ENCODE peak calls at places on chromosome 15, in ten cellular contexts. T is GM23248, C is neural progenitor cell, G is astrocyte, Z is GM12878, W is mammary epithelial cell, B is SK-N-SH, P is OCI-LY7, I is GM23338, Y is IMR-90. H is an unnamed sample. For H3K36me3, the result is how much of the 10 kb centered on the place peaks cover.

GRCh38 chr15:100863406-100864198 is 16.0 kb upstream of the ALDH1A3 start:
- DNase-seq in T (peak), C (no peak), G (peak), Z (no peak), W (no peak), B (no peak), P (no peak), I (no peak), Y (peak), H (no peak)

GRCh38 chr15:50426428-50426827 is 2.2 kb downstream of the USP8 start:
- DNase-seq in T (no peak), C (no peak), G (no peak), Z (no peak), W (no peak), B (no peak), P (no peak), I (no peak), Y (no peak), H (no peak)

GRCh38 chr15:41558400-41559238 is at the start of gene TYRO3:
- DNase-seq in T (peak), C (peak), G (no peak), Z (no peak), W (peak), B (peak), P (peak), I (peak), Y (no peak), H (peak)

GRCh38 chr15:68277131-68277604 is 377 bp upstream of the FEM1B start:
- DNase-seq in T (peak), C (peak), G (peak), Z (no peak), W (no peak), B (peak), P (no peak), I (peak), Y (peak), H (peak)

GRCh38 chr15:49366496-49366895 is 56.5 kb upstream of the FGF7 start:
- DNase-seq in T (no peak), C (no peak), G (no peak), Z (no peak), W (no peak), B (no peak), P (no peak), I (no peak), Y (no peak), H (no peak)

GRCh38 chr15:35648941-35649340 is 103.0 kb upstream of the DPH6 start:
- DNase-seq in T (no peak), C (no peak), G (no peak), Z (no peak), W (no peak), B (no peak), P (no peak), I (no peak), Y (no peak), H (no peak)

GRCh38 chr15:63244399-63244798 is 33.0 kb upstream of the APH1B start:
- DNase-seq in T (peak), C (no peak), G (peak), Z (no peak), W (peak), B (no peak), P (no peak), I (no peak), Y (no peak), H (no peak)

GRCh38 chr15:57500979-57501576 is 90.6 kb upstream of the MYZAP start:
- DNase-seq in T (peak), C (no peak), G (peak), Z (no peak), W (no peak), B (no peak), P (no peak), I (no peak), Y (no peak), H (no peak)

GRCh38 chr15:66472176-66472999 is 25.2 kb downstream of the SNAPC5 start:
- DNase-seq in T (peak), C (no peak), G (peak), Z (peak), W (no peak), B (no peak), P (no peak), I (no peak), Y (peak), H (no peak)

GRCh38 chr15:26082833-26083174 is 219.7 kb upstream of the ATP10A start:
- DNase-seq in T (no peak), C (no peak), G (peak), Z (no peak), W (no peak), B (no peak), P (no peak), I (no peak), Y (no peak), H (no peak)
- H2AFZ ChIP-seq in T (peak), C (peak), G (peak), Z (no peak), W (peak), B (peak), P (peak), I (peak), Y (peak), H (peak)

GRCh38 chr15:71747128-71748083 is 62.9 kb upstream of the NR2E3 start:
- DNase-seq in T (peak), C (no peak), G (peak), Z (no peak), W (peak), B (no peak), P (no peak), I (no peak), Y (peak), H (peak)

GRCh38 chr15:71748327-71748726 is 62.0 kb upstream of the NR2E3 start:
- DNase-seq in T (peak), C (no peak), G (peak), Z (no peak), W (peak), B (no peak), P (no peak), I (no peak), Y (peak), H (no peak)

GRCh38 chr15:71746719-71747118 is 63.6 kb upstream of the NR2E3 start:
- DNase-seq in T (no peak), C (no peak), G (no peak), Z (no peak), W (no peak), B (no peak), P (no peak), I (peak), Y (no peak), H (no peak)

GRCh38 chr15:71752085-71752484 is 58.3 kb upstream of the NR2E3 start:
- DNase-seq in T (peak), C (no peak), G (no peak), Z (no peak), W (no peak), B (no peak), P (no peak), I (no peak), Y (no peak), H (no peak)

DNA sequence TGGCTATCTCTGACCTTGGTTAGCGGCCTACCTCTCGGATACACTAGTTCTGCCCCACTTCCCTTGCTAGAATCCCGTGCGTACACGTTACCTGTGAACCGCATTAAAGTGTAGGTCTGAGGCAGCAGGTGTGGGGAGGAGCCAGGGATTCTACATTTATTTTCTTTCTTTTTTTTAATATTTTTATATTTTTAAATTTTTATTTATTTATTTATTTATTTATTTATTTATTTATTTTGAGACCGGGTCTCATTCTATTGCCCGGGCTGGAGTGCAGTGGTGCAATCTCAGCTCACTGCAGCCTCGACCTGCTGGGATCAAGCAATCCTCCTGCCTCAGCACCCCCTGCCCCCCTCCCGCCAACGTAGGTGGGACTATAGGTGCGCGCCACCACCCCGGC is 60.9 kb upstream of the NR2E3 start:
- DNase-seq in T (no peak), C (no peak), G (no peak), Z (no peak), W (no peak), B (no peak), P (no peak), I (no peak), Y (no peak), H (no peak)
- H3K4me2 ChIP-seq in T (no peak), C (no peak), G (no peak), Z (no peak), W (no peak), B (no peak), P (no peak), I (no peak), Y (no peak), H (no peak)

DNA sequence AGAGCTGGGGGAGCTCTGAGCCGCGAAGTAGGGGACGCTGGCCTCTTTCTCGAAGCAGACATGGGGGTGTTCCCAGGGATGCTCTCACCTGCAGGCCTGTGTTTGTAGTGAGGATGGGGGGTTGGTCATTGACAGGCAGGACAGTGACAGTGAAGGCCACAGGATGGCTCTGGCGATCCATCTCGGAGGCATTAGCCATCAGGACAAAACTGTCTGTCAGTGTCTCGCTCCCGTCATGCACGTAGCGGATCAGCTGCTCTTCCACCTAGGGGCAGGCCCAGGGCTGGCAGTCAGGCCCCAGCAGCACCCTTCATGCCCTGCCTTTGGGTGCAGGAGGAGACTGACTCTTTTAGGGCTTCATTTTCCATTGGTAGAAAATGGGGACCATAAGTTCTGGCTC is 28.0 kb downstream of the CSPG4 start:
- DNase-seq in T (no peak), C (no peak), G (no peak), Z (no peak), W (no peak), B (no peak), P (no peak), I (no peak), Y (no peak), H (no peak)
- H3K36me3 ChIP-seq in T (under half), C (under half), G (under half), Z (under half), W (under half), B (under half), P (under half), I (under half), Y (under half), H (under half)

GRCh38 chr15:88450125-88450798 is 16.9 kb downstream of the MRPL46 start:
- DNase-seq in T (peak), C (peak), G (peak), Z (no peak), W (peak), B (peak), P (peak), I (peak), Y (peak), H (peak)

GRCh38 chr15:88447206-88447605 is 20.0 kb downstream of the MRPL46 start:
- DNase-seq in T (peak), C (no peak), G (no peak), Z (no peak), W (no peak), B (no peak), P (peak), I (no peak), Y (no peak), H (no peak)

GRCh38 chr15:88448991-88449461 is 18.2 kb downstream of the MRPL46 start:
- DNase-seq in T (no peak), C (no peak), G (no peak), Z (no peak), W (no peak), B (peak), P (no peak), I (no peak), Y (no peak), H (no peak)

GRCh38 chr15:88447741-88448140 is 19.4 kb downstream of the MRPL46 start:
- DNase-seq in T (no peak), C (no peak), G (no peak), Z (no peak), W (no peak), B (no peak), P (no peak), I (no peak), Y (no peak), H (no peak)

GRCh38 chr15:88449581-88449980 is 17.6 kb downstream of the MRPL46 start:
- DNase-seq in T (no peak), C (no peak), G (no peak), Z (no peak), W (no peak), B (no peak), P (no peak), I (no peak), Y (no peak), H (no peak)
- H2AFZ ChIP-seq in T (no peak), C (no peak), G (no peak), Z (no peak), W (no peak), B (no peak), P (peak), I (no peak), Y (no peak), H (no peak)

GRCh38 chr15:31235298-31236183 is 91.1 kb upstream of the KLF13 start:
- DNase-seq in T (peak), C (no peak), G (peak), Z (no peak), W (no peak), B (peak), P (peak), I (no peak), Y (no peak), H (peak)

GRCh38 chr15:31237042-31237324 is 89.7 kb upstream of the KLF13 start:
- DNase-seq in T (no peak), C (no peak), G (no peak), Z (no peak), W (no peak), B (no peak), P (peak), I (no peak), Y (no peak), H (no peak)

GRCh38 chr15:31238369-31238768 is 88.3 kb upstream of the KLF13 start:
- DNase-seq in T (no peak), C (no peak), G (no peak), Z (no peak), W (no peak), B (no peak), P (no peak), I (no peak), Y (no peak), H (no peak)

GRCh38 chr15:31236184-31237041 is 90.2 kb upstream of the KLF13 start:
- DNase-seq in T (peak), C (no peak), G (peak), Z (no peak), W (peak), B (peak), P (peak), I (no peak), Y (peak), H (peak)

DNA sequence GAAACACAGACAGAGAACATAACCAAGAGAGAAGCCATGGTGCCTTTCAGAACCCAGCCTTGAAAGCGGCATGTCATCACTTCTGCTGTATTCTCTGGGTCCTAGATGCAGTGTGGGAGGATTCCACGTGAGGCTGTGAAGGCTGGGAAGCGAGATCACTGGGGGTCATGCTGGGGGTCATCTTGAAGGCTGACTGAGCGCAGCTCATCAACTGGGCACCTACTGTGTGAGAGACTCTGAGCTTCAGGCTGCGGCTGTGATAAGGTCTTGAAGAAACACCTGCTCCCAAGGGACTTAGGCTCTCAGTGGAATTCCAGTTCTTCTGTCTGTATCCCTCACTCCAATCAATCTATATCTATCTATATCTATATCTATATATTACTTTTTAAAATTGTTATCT is 91.8 kb upstream of the KLF13 start:
- DNase-seq in T (no peak), C (no peak), G (no peak), Z (no peak), W (no peak), B (no peak), P (no peak), I (no peak), Y (no peak), H (no peak)
- H3K4me2 ChIP-seq in T (no peak), C (no peak), G (no peak), Z (no peak), W (no peak), B (no peak), P (no peak), I (no peak), Y (no peak), H (no peak)

GRCh38 chr15:70056091-70056680 is 41.5 kb downstream of the TLE3 start:
- DNase-seq in T (no peak), C (no peak), G (no peak), Z (no peak), W (no peak), B (no peak), P (no peak), I (no peak), Y (no peak), H (no peak)

GRCh38 chr15:70054884-70055387 is 42.8 kb downstream of the TLE3 start:
- DNase-seq in T (no peak), C (no peak), G (no peak), Z (no peak), W (no peak), B (no peak), P (no peak), I (no peak), Y (no peak), H (no peak)

GRCh38 chr15:70054366-70054765 is 43.4 kb downstream of the TLE3 start:
- DNase-seq in T (no peak), C (no peak), G (no peak), Z (no peak), W (no peak), B (no peak), P (no peak), I (no peak), Y (no peak), H (no peak)

GRCh38 chr15:70053703-70054229 is 44.0 kb downstream of the TLE3 start:
- DNase-seq in T (no peak), C (no peak), G (no peak), Z (no peak), W (no peak), B (no peak), P (no peak), I (no peak), Y (no peak), H (no peak)

GRCh38 chr15:70055601-70056051 is 42.1 kb downstream of the TLE3 start:
- DNase-seq in T (no peak), C (no peak), G (no peak), Z (no peak), W (no peak), B (peak), P (no peak), I (no peak), Y (no peak), H (no peak)
- H3K36me3 ChIP-seq in T (under half), C (under half), G (under half), Z (under half), W (under half), B (under half), P (half or more), I (under half), Y (half or more), H (under half)

DNA sequence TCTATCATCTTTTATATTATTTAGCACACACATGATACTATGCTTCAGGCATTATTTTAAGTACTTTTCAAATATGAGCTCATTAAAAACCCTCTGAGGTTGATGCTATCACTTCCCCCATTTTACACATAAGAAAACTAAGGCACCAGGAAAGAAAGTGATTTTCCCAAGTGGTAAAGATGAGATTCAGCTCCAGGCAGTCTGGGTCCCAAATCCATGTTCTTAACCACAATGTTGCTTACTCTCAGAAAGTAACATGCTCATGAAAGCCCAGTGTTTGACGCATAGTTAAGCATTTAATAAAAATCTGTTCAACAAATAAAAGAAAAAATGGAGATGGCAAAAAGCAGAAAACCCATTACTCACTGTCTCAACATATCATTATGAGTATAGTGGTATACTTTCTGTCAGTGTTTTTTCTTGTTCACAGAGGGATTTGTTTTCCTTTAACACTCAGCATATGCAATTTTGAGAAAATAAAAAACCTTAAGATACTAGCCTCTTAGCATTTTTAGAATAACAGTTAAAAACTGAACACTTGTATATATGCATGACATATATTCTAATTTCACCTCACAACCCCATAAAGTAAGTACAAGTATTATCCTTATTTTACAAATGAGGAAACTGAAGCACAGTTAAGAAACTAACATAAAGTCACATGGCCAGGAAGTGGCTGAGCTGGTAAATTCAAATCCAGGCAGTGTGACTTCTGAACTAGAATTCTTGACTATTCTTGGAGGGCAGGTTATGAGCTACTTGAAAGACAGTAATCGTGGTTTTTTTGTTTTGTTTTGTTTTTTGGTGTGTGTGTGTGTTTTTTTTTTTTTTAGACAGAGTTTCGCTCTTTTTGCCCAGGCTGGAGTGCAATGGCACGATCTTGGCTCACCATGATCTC is 10.4 kb downstream of the PEAK1 start:
- DNase-seq in T (no peak), C (no peak), G (no peak), Z (peak), W (no peak), B (no peak), P (peak), I (no peak), Y (no peak), H (no peak)
- H2AFZ ChIP-seq in T (no peak), C (no peak), G (no peak), Z (no peak), W (no peak), B (no peak), P (no peak), I (no peak), Y (no peak), H (no peak)

GRCh38 chr15:90584841-90585240 is 55.1 kb downstream of the CRTC3 start:
- DNase-seq in T (no peak), C (no peak), G (no peak), Z (no peak), W (no peak), B (no peak), P (no peak), I (no peak), Y (no peak), H (no peak)

GRCh38 chr15:90583471-90584252 is 53.9 kb downstream of the CRTC3 start:
- DNase-seq in T (no peak), C (peak), G (no peak), Z (no peak), W (no peak), B (no peak), P (peak), I (peak), Y (no peak), H (no peak)

GRCh38 chr15:90588427-90588826 is 58.7 kb downstream of the CRTC3 start:
- DNase-seq in T (no peak), C (no peak), G (peak), Z (no peak), W (peak), B (no peak), P (no peak), I (no peak), Y (peak), H (no peak)

GRCh38 chr15:90586948-90587347 is 57.2 kb downstream of the CRTC3 start:
- DNase-seq in T (no peak), C (no peak), G (no peak), Z (no peak), W (no peak), B (no peak), P (peak), I (no peak), Y (no peak), H (no peak)

GRCh38 chr15:90585863-90586262 is 56.1 kb downstream of the CRTC3 start:
- DNase-seq in T (peak), C (no peak), G (peak), Z (no peak), W (no peak), B (no peak), P (no peak), I (no peak), Y (peak), H (no peak)
- H3K4me2 ChIP-seq in T (no peak), C (no peak), G (no peak), Z (no peak), W (no peak), B (no peak), P (no peak), I (no peak), Y (no peak), H (no peak)

GRCh38 chr15:89195836-89196235 is 25.5 kb downstream of the RLBP1 start:
- DNase-seq in T (peak), C (no peak), G (peak), Z (no peak), W (no peak), B (no peak), P (no peak), I (no peak), Y (peak), H (no peak)

GRCh38 chr15:89196241-89196640 is 25.1 kb downstream of the RLBP1 start:
- DNase-seq in T (no peak), C (no peak), G (no peak), Z (no peak), W (no peak), B (no peak), P (no peak), I (no peak), Y (no peak), H (no peak)

GRCh38 chr15:89192136-89192535 is 29.2 kb downstream of the RLBP1 start:
- DNase-seq in T (no peak), C (no peak), G (no peak), Z (no peak), W (no peak), B (peak), P (no peak), I (no peak), Y (peak), H (no peak)

GRCh38 chr15:89194608-89195007 is 26.8 kb downstream of the RLBP1 start:
- DNase-seq in T (no peak), C (no peak), G (no peak), Z (no peak), W (no peak), B (no peak), P (no peak), I (no peak), Y (no peak), H (no peak)

GRCh38 chr15:89192771-89193170 is 28.6 kb downstream of the RLBP1 start:
- DNase-seq in T (peak), C (no peak), G (no peak), Z (no peak), W (no peak), B (peak), P (no peak), I (no peak), Y (peak), H (no peak)
- H3K36me3 ChIP-seq in T (under half), C (under half), G (half or more), Z (under half), W (under half), B (under half), P (under half), I (under half), Y (under half), H (under half)